ENCODE peak calls at places on chromosomes 7 and 10, in ten cellular contexts. One of them, this sample, is unnamed.
A peak's percentile ranks its signal among the peaks of the same experiment; 100 is the strongest.

GRCh38 chr10:77548157-77548556 is 89.5 kb downstream of the KCNMA1 start:
- DNase-seq in EL: no peak
- DNase-seq in GM10248: no peak
- DNase-seq in nucleus accumbens: no peak
- DNase-seq in kidney: no peak
- DNase-seq in NCI-H69: peak; percentile 65
- DNase-seq in activated CD4-positive, CD25-positive, alpha-beta regulatory T cell: no peak
- DNase-seq in Ammon's horn: no peak
- DNase-seq in stromal cell of bone marrow: no peak
- DNase-seq in T-helper 1 cell: no peak
- DNase-seq in this sample: no peak

GRCh38 chr7:116030626-116031276 is at the start of gene TFEC:
- DNase-seq in EL: peak; percentile 8
- DNase-seq in GM10248: no peak
- DNase-seq in nucleus accumbens: no peak
- DNase-seq in kidney: no peak
- DNase-seq in NCI-H69: peak; percentile 48
- DNase-seq in activated CD4-positive, CD25-positive, alpha-beta regulatory T cell: no peak
- DNase-seq in Ammon's horn: peak; percentile 11
- DNase-seq in stromal cell of bone marrow: no peak
- DNase-seq in T-helper 1 cell: no peak
- DNase-seq in this sample: no peak

GRCh38 chr10:3110782-3111625 is 43.7 kb downstream of the PFKP start:
- DNase-seq in EL: no peak
- DNase-seq in GM10248: no peak
- DNase-seq in nucleus accumbens: no peak
- DNase-seq in kidney: no peak
- DNase-seq in NCI-H69: no peak
- DNase-seq in activated CD4-positive, CD25-positive, alpha-beta regulatory T cell: no peak
- DNase-seq in Ammon's horn: no peak
- DNase-seq in stromal cell of bone marrow: no peak
- DNase-seq in T-helper 1 cell: no peak
- DNase-seq in this sample: no peak

GRCh38 chr10:119654540-119654939 is 3.4 kb downstream of the BAG3 start:
- DNase-seq in EL: peak; percentile 57
- DNase-seq in GM10248: no peak
- DNase-seq in nucleus accumbens: no peak
- DNase-seq in kidney: peak; percentile 81
- DNase-seq in NCI-H69: peak; percentile 77
- DNase-seq in activated CD4-positive, CD25-positive, alpha-beta regulatory T cell: no peak
- DNase-seq in Ammon's horn: no peak
- DNase-seq in stromal cell of bone marrow: no peak
- DNase-seq in T-helper 1 cell: no peak
- DNase-seq in this sample: no peak

GRCh38 chr10:60606343-60607080 is 171.8 kb upstream of the CDK1 start:
- DNase-seq in EL: peak; percentile 3
- DNase-seq in GM10248: no peak
- DNase-seq in nucleus accumbens: no peak
- DNase-seq in kidney: no peak
- DNase-seq in NCI-H69: no peak
- DNase-seq in activated CD4-positive, CD25-positive, alpha-beta regulatory T cell: no peak
- DNase-seq in Ammon's horn: peak; percentile 29
- DNase-seq in stromal cell of bone marrow: peak; percentile 39
- DNase-seq in T-helper 1 cell: no peak
- DNase-seq in this sample: no peak

GRCh38 chr7:40978047-40978446 is 724.8 kb downstream of the INHBA start:
- DNase-seq in EL: no peak
- DNase-seq in GM10248: no peak
- DNase-seq in nucleus accumbens: no peak
- DNase-seq in kidney: no peak
- DNase-seq in NCI-H69: peak; percentile 75
- DNase-seq in activated CD4-positive, CD25-positive, alpha-beta regulatory T cell: no peak
- DNase-seq in Ammon's horn: no peak
- DNase-seq in stromal cell of bone marrow: no peak
- DNase-seq in T-helper 1 cell: no peak
- DNase-seq in this sample: no peak

GRCh38 chr7:102095933-102096332 is 190.7 kb upstream of the SH2B2 start:
- DNase-seq in EL: no peak
- DNase-seq in GM10248: no peak
- DNase-seq in nucleus accumbens: no peak
- DNase-seq in kidney: no peak
- DNase-seq in NCI-H69: no peak
- DNase-seq in activated CD4-positive, CD25-positive, alpha-beta regulatory T cell: no peak
- DNase-seq in Ammon's horn: no peak
- DNase-seq in stromal cell of bone marrow: no peak
- DNase-seq in T-helper 1 cell: no peak
- DNase-seq in this sample: no peak

GRCh38 chr10:72126184-72126871 is 38.0 kb upstream of the SPOCK2 start:
- DNase-seq in EL: peak; percentile 55
- DNase-seq in GM10248: peak; percentile 36
- DNase-seq in nucleus accumbens: no peak
- DNase-seq in kidney: no peak
- DNase-seq in NCI-H69: peak; percentile 41
- DNase-seq in activated CD4-positive, CD25-positive, alpha-beta regulatory T cell: no peak
- DNase-seq in Ammon's horn: peak; percentile 56
- DNase-seq in stromal cell of bone marrow: peak; percentile 24
- DNase-seq in T-helper 1 cell: no peak
- DNase-seq in this sample: peak; percentile 26

GRCh38 chr10:69864321-69864720 is 62.6 kb downstream of the COL13A1 start:
- DNase-seq in EL: peak; percentile 89
- DNase-seq in GM10248: no peak
- DNase-seq in nucleus accumbens: no peak
- DNase-seq in kidney: no peak
- DNase-seq in NCI-H69: no peak
- DNase-seq in activated CD4-positive, CD25-positive, alpha-beta regulatory T cell: no peak
- DNase-seq in Ammon's horn: no peak
- DNase-seq in stromal cell of bone marrow: peak; percentile 91
- DNase-seq in T-helper 1 cell: no peak
- DNase-seq in this sample: no peak

GRCh38 chr10:88879754-88880286 is at the start of gene STAMBPL1:
- DNase-seq in EL: no peak
- DNase-seq in GM10248: peak; percentile 72
- DNase-seq in nucleus accumbens: peak; percentile 54
- DNase-seq in kidney: no peak
- DNase-seq in NCI-H69: peak; percentile 85
- DNase-seq in activated CD4-positive, CD25-positive, alpha-beta regulatory T cell: peak; percentile 53
- DNase-seq in Ammon's horn: no peak
- DNase-seq in stromal cell of bone marrow: no peak
- DNase-seq in T-helper 1 cell: peak; percentile 63
- DNase-seq in this sample: peak; percentile 82

GRCh38 chr10:93309062-93309461 is 173.1 kb downstream of the MYOF start:
- DNase-seq in EL: no peak
- DNase-seq in GM10248: no peak
- DNase-seq in nucleus accumbens: no peak
- DNase-seq in kidney: no peak
- DNase-seq in NCI-H69: peak; percentile 14
- DNase-seq in activated CD4-positive, CD25-positive, alpha-beta regulatory T cell: no peak
- DNase-seq in Ammon's horn: no peak
- DNase-seq in stromal cell of bone marrow: peak; percentile 23
- DNase-seq in T-helper 1 cell: no peak
- DNase-seq in this sample: no peak

GRCh38 chr7:131370523-131370968 is 42.9 kb downstream of the MKLN1 start:
- DNase-seq in EL: peak; percentile 76
- DNase-seq in GM10248: no peak
- DNase-seq in nucleus accumbens: no peak
- DNase-seq in kidney: no peak
- DNase-seq in NCI-H69: no peak
- DNase-seq in activated CD4-positive, CD25-positive, alpha-beta regulatory T cell: no peak
- DNase-seq in Ammon's horn: no peak
- DNase-seq in stromal cell of bone marrow: no peak
- DNase-seq in T-helper 1 cell: peak; percentile 18
- DNase-seq in this sample: peak; percentile 58

GRCh38 chr7:22572292-22572691 is 72.3 kb upstream of the STEAP1B start:
- DNase-seq in EL: peak; percentile 93
- DNase-seq in GM10248: no peak
- DNase-seq in nucleus accumbens: no peak
- DNase-seq in kidney: no peak
- DNase-seq in NCI-H69: no peak
- DNase-seq in activated CD4-positive, CD25-positive, alpha-beta regulatory T cell: no peak
- DNase-seq in Ammon's horn: no peak
- DNase-seq in stromal cell of bone marrow: no peak
- DNase-seq in T-helper 1 cell: no peak
- DNase-seq in this sample: no peak

GRCh38 chr7:83794834-83795233 is 145.9 kb upstream of the SEMA3E start:
- DNase-seq in EL: no peak
- DNase-seq in GM10248: no peak
- DNase-seq in nucleus accumbens: no peak
- DNase-seq in kidney: no peak
- DNase-seq in NCI-H69: peak; percentile 72
- DNase-seq in activated CD4-positive, CD25-positive, alpha-beta regulatory T cell: no peak
- DNase-seq in Ammon's horn: no peak
- DNase-seq in stromal cell of bone marrow: no peak
- DNase-seq in T-helper 1 cell: no peak
- DNase-seq in this sample: no peak

This sample was measured in immature natural killer cell.